ENCODE peak calls at places on chromosomes 3 and 15, in nine cellular contexts. Q is cardiac muscle cell, G is uterus, I is IMR-90, M is sigmoid colon, J is transverse colon, K is mammary epithelial cell, C is aorta, T is mesenchymal stem cell. R is an unnamed sample. For H3K27me3, the result is how much of the 10 kb centered on the place peaks cover.

GRCh38 chr15:73078722-73079121 is 26.5 kb downstream of the NEO1 start:
- DNase-seq in Q (peak), G (no peak), I (peak), M (no peak), J (peak), K (peak), C (no peak), T (peak), R (peak)

GRCh38 chr3:100033814-100034490 is 80.3 kb downstream of the FILIP1L start:
- DNase-seq in Q (peak), G (no peak), I (peak), M (no peak), J (no peak), K (no peak), C (no peak), T (peak), R (no peak)

GRCh38 chr3:111787556-111788463 is 71.3 kb upstream of the PHLDB2 start:
- DNase-seq in Q (no peak), G (peak), I (no peak), M (no peak), J (no peak), K (no peak), C (no peak), T (no peak), R (no peak)

GRCh38 chr3:15638891-15639262 is 37.3 kb downstream of the BTD start:
- DNase-seq in Q (no peak), G (no peak), I (no peak), M (no peak), J (no peak), K (no peak), C (no peak), T (no peak), R (no peak)

GRCh38 chr3:16270855-16271254 is 5.8 kb downstream of the OXNAD1 start:
- DNase-seq in Q (no peak), G (no peak), I (no peak), M (no peak), J (no peak), K (no peak), C (no peak), T (no peak), R (no peak)

GRCh38 chr3:188931531-188931930 is 240.2 kb upstream of the TPRG1 start:
- DNase-seq in Q (no peak), G (no peak), I (no peak), M (no peak), J (no peak), K (no peak), C (no peak), T (no peak), R (no peak)

GRCh38 chr3:30012941-30013543 is 593.4 kb upstream of the TGFBR2 start:
- DNase-seq in Q (peak), G (peak), I (peak), M (peak), J (peak), K (peak), C (peak), T (peak), R (peak)

GRCh38 chr3:138468886-138469285 is 34.5 kb downstream of the ESYT3 start:
- DNase-seq in Q (no peak), G (no peak), I (no peak), M (peak), J (no peak), K (peak), C (no peak), T (no peak), R (no peak)

GRCh38 chr15:60674704-60675405 is 195.9 kb upstream of the ICE2 start:
- DNase-seq in Q (no peak), G (no peak), I (peak), M (no peak), J (no peak), K (no peak), C (no peak), T (peak), R (no peak)

GRCh38 chr3:52787672-52788625 is 6.6 kb upstream of the ITIH3 start:
- DNase-seq in Q (no peak), G (no peak), I (no peak), M (peak), J (no peak), K (no peak), C (peak), T (no peak), R (no peak)

GRCh38 chr3:192835818-192836468 is 81.7 kb downstream of the MB21D2 start:
- DNase-seq in Q (peak), G (peak), I (peak), M (peak), J (peak), K (no peak), C (no peak), T (peak), R (no peak)

GRCh38 chr3:76873509-76874242 is 166.2 kb upstream of the ROBO2 start:
- DNase-seq in Q (no peak), G (no peak), I (no peak), M (no peak), J (no peak), K (no peak), C (no peak), T (peak), R (peak)

GRCh38 chr3:172512363-172512762 is 10.9 kb downstream of the TNFSF10 start:
- DNase-seq in Q (peak), G (no peak), I (no peak), M (peak), J (peak), K (no peak), C (peak), T (peak), R (no peak)

GRCh38 chr3:181727122-181728036 is 15.7 kb downstream of the SOX2 start:
- DNase-seq in Q (no peak), G (no peak), I (no peak), M (no peak), J (no peak), K (no peak), C (no peak), T (peak), R (no peak)

GRCh38 chr3:71102111-71103039 is 481.2 kb downstream of the FOXP1 start:
- DNase-seq in Q (peak), G (no peak), I (peak), M (no peak), J (no peak), K (peak), C (no peak), T (peak), R (peak)

GRCh38 chr3:167110906-167111305 is 269.2 kb downstream of the ZBBX start:
- DNase-seq in Q (no peak), G (no peak), I (no peak), M (no peak), J (no peak), K (peak), C (no peak), T (peak), R (no peak)

GRCh38 chr3:150874666-150875219 is 30.5 kb downstream of the MINDY4B start:
- DNase-seq in Q (peak), G (no peak), I (no peak), M (no peak), J (no peak), K (no peak), C (no peak), T (no peak), R (no peak)

GRCh38 chr3:190322604-190323240 is 476 bp upstream of the CLDN1 start:
- DNase-seq in Q (peak), G (peak), I (no peak), M (no peak), J (no peak), K (no peak), C (no peak), T (peak), R (no peak)

GRCh38 chr15:98889930-98890695 is 117.5 kb downstream of the PGPEP1L start:
- DNase-seq in Q (peak), G (no peak), I (peak), M (no peak), J (no peak), K (peak), C (no peak), T (peak), R (peak)

GRCh38 chr3:152314677-152315353 is 46.1 kb downstream of the MBNL1 start:
- DNase-seq in Q (peak), G (no peak), I (no peak), M (no peak), J (no peak), K (no peak), C (no peak), T (no peak), R (no peak)

GRCh38 chr3:65758871-65759598 is 279.7 kb downstream of the MAGI1 start:
- DNase-seq in Q (peak), G (no peak), I (peak), M (no peak), J (no peak), K (no peak), C (no peak), T (peak), R (no peak)

GRCh38 chr3:4977001-4977888 is 2.0 kb upstream of the BHLHE40 start:
- DNase-seq in Q (peak), G (peak), I (peak), M (peak), J (peak), K (peak), C (peak), T (peak), R (peak)

GRCh38 chr3:1439395-1439794 is 346.6 kb downstream of the CNTN6 start:
- DNase-seq in Q (no peak), G (no peak), I (no peak), M (no peak), J (peak), K (no peak), C (no peak), T (no peak), R (peak)

GRCh38 chr15:97893988-97894387 is 66.5 kb upstream of the ARRDC4 start:
- DNase-seq in Q (no peak), G (no peak), I (no peak), M (no peak), J (no peak), K (peak), C (no peak), T (no peak), R (no peak)

GRCh38 chr15:40282870-40283614 is at the start of gene ANKRD63:
- DNase-seq in Q (no peak), G (no peak), I (no peak), M (no peak), J (peak), K (no peak), C (peak), T (no peak), R (no peak)

GRCh38 chr15:76217029-76217866 is 94.0 kb downstream of the ETFA start:
- DNase-seq in Q (peak), G (no peak), I (peak), M (no peak), J (no peak), K (peak), C (no peak), T (peak), R (no peak)

GRCh38 chr15:39610665-39611064 is 29.8 kb downstream of the THBS1 start:
- DNase-seq in Q (no peak), G (no peak), I (no peak), M (no peak), J (no peak), K (no peak), C (no peak), T (peak), R (no peak)

GRCh38 chr3:197309528-197310361 is 11.3 kb upstream of the DLG1 start:
- DNase-seq in Q (peak), G (no peak), I (peak), M (no peak), J (no peak), K (peak), C (no peak), T (peak), R (peak)

GRCh38 chr15:65389226-65389625 is 11.4 kb upstream of the IGDCC3 start:
- DNase-seq in Q (no peak), G (no peak), I (no peak), M (no peak), J (no peak), K (no peak), C (peak), T (no peak), R (no peak)
- H3K27me3 ChIP-seq in Q (under half), G (under half), I (under half), M (under half), J (under half), K (under half), C (under half), T (under half), R (under half)

GRCh38 chr3:127815001-127815400 is 7.3 kb downstream of the MGLL start:
- DNase-seq in Q (no peak), G (no peak), I (peak), M (no peak), J (no peak), K (no peak), C (no peak), T (no peak), R (no peak)
- H3K27me3 ChIP-seq in Q (under half), G (under half), I (under half), M (under half), J (under half), K (under half), C (under half), T (under half), R (under half)

GRCh38 chr3:122189357-122189756 is 5.9 kb downstream of the CASR start:
- DNase-seq in Q (no peak), G (no peak), I (no peak), M (no peak), J (no peak), K (no peak), C (no peak), T (no peak), R (no peak)
- H3K27me3 ChIP-seq in Q (under half), G (under half), I (under half), M (under half), J (under half), K (under half), C (under half), T (under half), R (under half)

GRCh38 chr15:101045835-101046691 is 126.9 kb downstream of the LRRK1 start:
- DNase-seq in Q (no peak), G (no peak), I (no peak), M (peak), J (peak), K (peak), C (no peak), T (no peak), R (no peak)

GRCh38 chr15:101043911-101044624 is 124.9 kb downstream of the LRRK1 start:
- DNase-seq in Q (no peak), G (peak), I (no peak), M (peak), J (peak), K (no peak), C (no peak), T (no peak), R (no peak)

GRCh38 chr15:101044625-101045235 is 125.6 kb downstream of the LRRK1 start:
- DNase-seq in Q (no peak), G (no peak), I (no peak), M (peak), J (peak), K (no peak), C (no peak), T (no peak), R (no peak)

GRCh38 chr15:101046826-101047225 is 127.7 kb downstream of the LRRK1 start:
- DNase-seq in Q (no peak), G (no peak), I (no peak), M (peak), J (peak), K (no peak), C (no peak), T (no peak), R (no peak)

DNA sequence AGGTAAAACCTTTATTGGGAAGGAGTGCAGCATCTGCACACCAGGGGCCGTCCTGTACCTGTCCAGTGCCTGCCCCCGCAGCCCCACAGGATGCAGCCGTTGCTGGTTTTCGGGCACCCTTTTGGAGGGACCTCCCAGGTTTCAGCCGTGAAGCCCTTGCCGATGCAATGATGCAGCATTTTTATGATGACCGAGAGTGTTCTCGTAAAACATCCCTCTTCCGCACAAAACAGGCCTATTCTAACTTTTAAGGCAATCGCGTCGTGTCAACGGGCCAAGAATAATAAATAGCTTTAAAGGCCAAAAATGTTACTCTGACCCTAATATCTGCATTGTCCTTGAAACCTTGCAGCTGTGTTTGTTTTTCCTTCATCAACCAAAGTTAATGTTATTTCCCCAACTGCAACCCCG is 126.1 kb downstream of the LRRK1 start:
- DNase-seq in Q (peak), G (peak), I (peak), M (peak), J (peak), K (no peak), C (no peak), T (no peak), R (no peak)
- H3K27me3 ChIP-seq in Q (under half), G (under half), I (under half), M (under half), J (under half), K (under half), C (under half), T (under half), R (under half)

DNA sequence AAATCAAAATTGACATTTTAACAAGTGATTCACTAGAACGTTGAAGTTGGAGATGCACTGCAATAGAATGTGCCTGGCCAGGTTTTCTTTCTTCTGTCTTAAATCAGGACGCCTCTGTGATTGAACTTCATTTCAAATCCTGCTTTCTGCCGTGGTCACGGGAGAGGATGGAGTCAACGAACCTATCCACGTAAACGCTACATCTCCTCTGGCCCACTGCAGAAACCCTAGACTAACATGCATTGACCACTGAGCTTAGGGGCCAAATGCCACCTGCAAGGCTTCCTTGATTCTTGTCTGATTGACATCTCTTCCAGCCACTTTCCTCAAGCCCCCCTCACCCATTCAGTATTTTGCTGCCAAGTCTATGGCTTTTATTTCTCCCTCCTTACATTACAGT is 6.3 kb upstream of the MECOM start:
- DNase-seq in Q (no peak), G (no peak), I (no peak), M (no peak), J (no peak), K (no peak), C (no peak), T (no peak), R (no peak)
- H3K27me3 ChIP-seq in Q (half or more), G (under half), I (under half), M (under half), J (half or more), K (under half), C (under half), T (half or more), R (half or more)

GRCh38 chr3:10345911-10346310 is 25.0 kb upstream of the SEC13 start:
- DNase-seq in Q (no peak), G (no peak), I (no peak), M (no peak), J (no peak), K (no peak), C (no peak), T (no peak), R (no peak)

GRCh38 chr3:10349801-10350200 is 28.9 kb upstream of the SEC13 start:
- DNase-seq in Q (no peak), G (no peak), I (no peak), M (no peak), J (no peak), K (no peak), C (no peak), T (no peak), R (no peak)

GRCh38 chr3:10350324-10350985 is 29.5 kb upstream of the SEC13 start:
- DNase-seq in Q (no peak), G (no peak), I (no peak), M (no peak), J (no peak), K (no peak), C (no peak), T (no peak), R (no peak)

GRCh38 chr3:10348404-10348721 is 27.5 kb upstream of the SEC13 start:
- DNase-seq in Q (no peak), G (no peak), I (no peak), M (no peak), J (no peak), K (no peak), C (no peak), T (no peak), R (no peak)

GRCh38 chr3:10347648-10348403 is 26.9 kb upstream of the SEC13 start:
- DNase-seq in Q (no peak), G (no peak), I (no peak), M (no peak), J (no peak), K (no peak), C (no peak), T (no peak), R (no peak)
- H3K27me3 ChIP-seq in Q (under half), G (under half), I (under half), M (under half), J (under half), K (under half), C (under half), T (under half), R (under half)

DNA sequence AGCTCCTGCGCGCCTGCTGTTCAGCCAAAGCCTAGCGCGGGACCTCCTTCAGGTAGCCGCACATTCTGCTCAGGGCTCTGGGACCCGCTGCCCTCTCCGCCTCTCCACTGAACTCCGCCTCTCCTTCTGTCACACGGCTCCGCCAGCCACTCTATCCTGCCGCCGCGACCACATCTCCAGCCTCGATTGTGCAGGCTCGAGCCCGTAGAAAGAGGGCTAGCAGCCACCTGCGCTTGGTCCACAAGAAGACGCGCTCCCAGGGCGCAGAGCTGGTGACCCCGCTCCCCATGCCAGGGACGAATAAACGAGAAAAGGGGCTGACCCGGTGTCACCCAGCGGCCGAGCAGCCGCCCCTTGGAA is 1.1 kb upstream of the VIPR1 start:
- DNase-seq in Q (no peak), G (no peak), I (no peak), M (no peak), J (peak), K (no peak), C (no peak), T (no peak), R (no peak)
- H3K27me3 ChIP-seq in Q (half or more), G (under half), I (half or more), M (under half), J (under half), K (under half), C (under half), T (half or more), R (under half)

GRCh38 chr3:128431803-128432300 is 34.8 kb downstream of the DNAJB8 start:
- DNase-seq in Q (no peak), G (no peak), I (no peak), M (no peak), J (no peak), K (no peak), C (no peak), T (no peak), R (no peak)
- H3K27me3 ChIP-seq in Q (half or more), G (under half), I (half or more), M (under half), J (half or more), K (under half), C (under half), T (half or more), R (under half)

GRCh38 chr3:140995881-140996280 is 54.2 kb downstream of the SLC25A36 start:
- DNase-seq in Q (peak), G (no peak), I (no peak), M (no peak), J (no peak), K (no peak), C (no peak), T (no peak), R (no peak)
- H3K27me3 ChIP-seq in Q (under half), G (under half), I (under half), M (under half), J (under half), K (under half), C (under half), T (under half), R (under half)

GRCh38 chr15:37107071-37107753 is 6.9 kb upstream of the MEIS2 start:
- DNase-seq in Q (peak), G (peak), I (no peak), M (peak), J (no peak), K (no peak), C (no peak), T (peak), R (no peak)
- H3K27me3 ChIP-seq in Q (under half), G (under half), I (under half), M (under half), J (half or more), K (under half), C (under half), T (under half), R (half or more)

R was measured in hepatocyte.